ENCODE peak calls at places on chromosomes 3 and 15, in seven cellular contexts. I is EL; E is AG04450; U is neural crest cell; V is non-pigmented ciliary epithelial cell; Y is activated T-helper 9 cell treated with anti-CD3 and anti-CD28 coated beads, Interleukin-2, amount 50 U/mL, for 16 hours; M is neural progenitor cell. O is an unnamed sample.
A peak's percentile ranks its signal among the peaks of the same experiment; 100 is the strongest.

GRCh38 chr15:100891316-100892012 is 11.8 kb downstream of the ALDH1A3 start:
- DNase-seq in Y (no peak), U (peak; percentile 67), E (no peak), M (peak; percentile 79), I (peak; percentile 16), V (no peak), O (no peak)

GRCh38 chr15:84715442-84716035 is 400 bp downstream of the SEC11A start:
- DNase-seq in I (peak; percentile 27), V (no peak), Y (peak; percentile 26), M (peak; percentile 53), U (peak; percentile 9), E (no peak), O (no peak)

GRCh38 chr3:155335955-155336354 is 42.5 kb upstream of the STRIT1 start:
- DNase-seq in I (no peak), Y (no peak), U (no peak), M (no peak), V (no peak), E (no peak), O (no peak)

GRCh38 chr15:74788716-74789151 is 6.9 kb downstream of the CSK start:
- DNase-seq in E (no peak), V (no peak), I (no peak), U (no peak), Y (no peak), M (peak; percentile 21), O (no peak)

GRCh38 chr3:139173372-139174108 is 128.8 kb upstream of the PRR23C start:
- DNase-seq in E (no peak), V (peak; percentile 1), I (peak; percentile 11), Y (no peak), M (no peak), U (no peak), O (no peak)

GRCh38 chr15:84982301-84982920 is 755 bp downstream of the PDE8A start:
- DNase-seq in V (no peak), E (no peak), I (peak; percentile 48), M (peak; percentile 53), Y (peak; percentile 48), U (no peak), O (peak; percentile 48)

GRCh38 chr15:46312133-46312740 is 677.4 kb downstream of the SQOR start:
- DNase-seq in V (peak; percentile 19), E (peak; percentile 2), U (peak; percentile 83), I (peak; percentile 36), M (peak; percentile 86), Y (peak; percentile 5), O (peak; percentile 78)

GRCh38 chr3:66644549-66644948 is 143.7 kb upstream of the LRIG1 start:
- DNase-seq in M (no peak), E (no peak), V (no peak), I (no peak), Y (no peak), U (no peak), O (no peak)

GRCh38 chr3:149479621-149480325 is 5.3 kb downstream of the TM4SF4 start:
- DNase-seq in M (no peak), Y (no peak), U (no peak), I (no peak), V (no peak), E (no peak), O (no peak)

GRCh38 chr15:51348688-51349087 is 7.2 kb downstream of the GLDN start:
- DNase-seq in M (no peak), Y (no peak), V (no peak), E (no peak), I (no peak), U (no peak), O (no peak)

GRCh38 chr3:137349949-137350348 is 392.2 kb downstream of the IL20RB start:
- DNase-seq in U (no peak), I (no peak), E (no peak), V (no peak), Y (no peak), M (no peak), O (no peak)

GRCh38 chr3:124601189-124601588 is 129.1 kb upstream of the UMPS start:
- DNase-seq in I (no peak), U (no peak), M (no peak), Y (no peak), E (no peak), V (no peak), O (no peak)

O was measured in H9.